ENCODE peak calls at places on chromosomes 4 and X, in six cellular contexts. N is K562, H is H1, Q is HepG2, W is GM12878, Y is HL-60. A is an unnamed sample.

GRCh38 chrX:68998716-68999115 is 166.5 kb downstream of the PJA1 start:
- DNase-seq in N (no peak), H (peak), Q (no peak), W (no peak), Y (no peak), A (no peak)

GRCh38 chrX:53263597-53264094 is 17.7 kb downstream of the IQSEC2 start:
- DNase-seq in N (peak), H (no peak), Q (no peak), W (no peak), Y (peak), A (no peak)

GRCh38 chr4:4501678-4502077 is 40.2 kb downstream of the STX18 start:
- DNase-seq in N (no peak), H (no peak), Q (no peak), W (no peak), Y (no peak), A (peak)

GRCh38 chrX:51893931-51894696 is 691 bp downstream of the MAGED1 start:
- DNase-seq in N (no peak), H (peak), Q (no peak), W (no peak), Y (no peak), A (peak)

GRCh38 chrX:48802089-48802812 is 384 bp downstream of the HDAC6 start:
- DNase-seq in N (peak), H (peak), Q (peak), W (peak), Y (peak), A (peak)

GRCh38 chr4:146654976-146655761 is 16.5 kb downstream of the POU4F2 start:
- DNase-seq in N (no peak), H (peak), Q (no peak), W (no peak), Y (no peak), A (peak)

GRCh38 chrX:6965729-6966128 is 181.8 kb upstream of the STS start:
- DNase-seq in N (no peak), H (no peak), Q (no peak), W (no peak), Y (no peak), A (no peak)

GRCh38 chr4:82201303-82201702 is 172.5 kb downstream of the HNRNPD start:
- DNase-seq in N (no peak), H (no peak), Q (no peak), W (no peak), Y (no peak), A (no peak)

GRCh38 chr4:48268956-48269860 is at the start of gene TEC:
- DNase-seq in N (peak), H (peak), Q (no peak), W (no peak), Y (peak), A (peak)

GRCh38 chr4:177442623-177443155 is 452 bp upstream of the AGA start:
- DNase-seq in N (no peak), H (no peak), Q (peak), W (peak), Y (peak), A (peak)

GRCh38 chr4:69830529-69831269 is 29.2 kb downstream of the SULT1E1 start:
- DNase-seq in N (no peak), H (no peak), Q (peak), W (no peak), Y (peak), A (no peak)
- TF ChIP-seq GABPA in N (no peak), H (no peak), Q (no peak), W (no peak), Y (no peak), A (no peak)

GRCh38 chr4:141131738-141132688 is 1.3 kb downstream of the RNF150 start:
- DNase-seq in N (no peak), H (peak), Q (no peak), W (no peak), Y (no peak), A (no peak)
- TF ChIP-seq POLR2AphosphoS5 in N (no peak), H (no peak), Q (no peak), W (no peak), Y (no peak), A (no peak)

DNA sequence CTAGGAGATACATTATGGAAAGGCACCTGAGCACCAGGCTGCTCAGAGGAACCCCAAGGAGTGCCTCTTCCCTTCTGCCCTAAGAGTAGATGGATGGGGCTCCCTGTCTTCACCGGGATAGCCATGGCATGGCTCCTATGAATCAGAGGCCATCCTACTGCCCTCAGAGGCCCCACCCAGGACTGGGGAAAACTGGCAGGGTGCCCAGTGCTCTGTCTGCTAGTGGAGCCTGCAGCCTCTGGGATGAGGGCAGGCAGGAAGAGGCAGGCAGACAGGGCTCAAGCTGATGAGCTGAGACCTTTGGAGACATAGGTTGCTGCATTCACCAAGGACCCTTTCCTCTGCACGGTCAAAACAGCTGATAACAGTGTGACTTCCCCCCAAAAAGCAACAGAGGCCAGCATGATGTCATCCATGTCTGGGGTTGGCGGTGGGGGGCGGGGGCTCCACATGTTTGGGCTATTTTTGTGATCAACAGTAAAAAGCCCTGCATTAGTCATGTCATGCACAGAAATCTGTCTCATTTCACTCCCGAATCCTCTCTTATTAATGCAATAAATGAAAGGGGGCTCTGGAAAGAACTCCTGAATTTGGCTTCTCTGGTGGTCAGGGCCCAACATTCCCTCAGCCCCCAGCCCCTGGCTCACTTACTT is 207.6 kb upstream of the MAMLD1 start:
- DNase-seq in N (no peak), H (no peak), Q (no peak), W (no peak), Y (no peak), A (peak)
- TF ChIP-seq GABPA in N (no peak), H (no peak), Q (no peak), W (no peak), Y (no peak), A (no peak)

DNA sequence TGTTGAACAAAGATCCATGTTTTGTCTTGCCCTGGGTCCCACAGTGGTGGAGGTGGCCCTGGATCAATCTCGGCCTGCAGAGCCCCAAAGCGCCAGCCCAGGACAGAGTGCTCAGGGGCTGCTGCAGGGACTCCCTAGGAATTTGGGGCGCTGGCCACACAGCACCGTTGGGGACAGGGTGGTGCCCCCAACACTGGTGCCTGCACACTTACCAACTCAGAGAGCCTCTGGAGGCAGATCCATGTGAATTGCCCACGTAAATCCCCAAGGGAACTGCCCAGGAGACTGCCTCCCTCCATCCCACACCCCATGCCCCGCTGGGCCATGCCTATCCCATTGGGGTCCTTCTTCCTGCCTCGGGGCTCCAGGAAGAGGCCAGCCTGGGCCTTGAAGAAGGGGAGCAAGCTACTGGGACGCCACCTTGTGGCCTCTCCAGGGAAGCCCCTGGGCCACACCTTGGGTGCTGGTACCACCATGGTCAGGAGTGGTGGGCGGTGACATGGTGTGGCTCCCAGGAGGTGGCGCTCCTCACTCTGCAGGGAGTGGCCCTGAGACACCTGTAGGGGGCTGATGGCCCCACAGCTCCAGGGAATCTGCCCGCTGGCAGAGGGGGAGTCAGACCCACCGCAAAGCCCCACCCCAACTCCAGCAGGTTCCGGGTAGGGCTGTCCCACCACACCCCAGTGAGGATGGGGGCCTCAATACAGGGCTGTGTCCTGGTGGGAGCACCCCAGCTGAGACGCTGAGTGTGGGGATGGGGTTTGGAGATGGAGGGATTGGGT is 22.8 kb downstream of the CFAP99 start:
- DNase-seq in N (peak), H (peak), Q (peak), W (peak), Y (peak), A (peak)
- TF ChIP-seq POLR2AphosphoS5 in N (no peak), H (no peak), Q (no peak), W (no peak), Y (no peak), A (no peak)

DNA sequence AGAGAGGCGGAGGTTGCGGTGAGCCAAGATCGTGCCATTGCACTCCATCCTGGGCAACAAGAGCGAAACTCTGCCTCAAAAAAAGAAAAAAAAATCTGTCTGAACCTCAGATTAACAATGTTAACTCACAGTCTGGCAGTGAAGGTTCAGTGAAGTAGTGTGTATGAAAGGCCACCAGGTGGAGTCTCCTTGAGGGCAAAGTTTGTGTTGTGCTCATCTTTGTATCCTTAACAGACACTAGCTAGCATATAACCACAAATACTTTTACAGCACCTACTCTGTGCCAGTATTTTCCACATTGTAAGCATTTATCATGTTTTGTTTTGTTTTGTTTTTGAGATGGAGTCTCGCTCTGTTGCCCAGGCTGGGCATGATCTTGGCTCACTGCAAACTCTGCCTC is 46.0 kb upstream of the MGST2 start:
- DNase-seq in N (no peak), H (no peak), Q (peak), W (no peak), Y (peak), A (no peak)
- TF ChIP-seq GABPA in N (no peak), H (no peak), Q (no peak), W (no peak), Y (no peak), A (no peak)

GRCh38 chr4:46124773-46125172 is 919 bp upstream of the GABRG1 start:
- DNase-seq in N (no peak), H (peak), Q (no peak), W (no peak), Y (no peak), A (peak)
- TF ChIP-seq POLR2AphosphoS5 in N (no peak), H (no peak), Q (no peak), W (no peak), Y (no peak), A (no peak)

DNA sequence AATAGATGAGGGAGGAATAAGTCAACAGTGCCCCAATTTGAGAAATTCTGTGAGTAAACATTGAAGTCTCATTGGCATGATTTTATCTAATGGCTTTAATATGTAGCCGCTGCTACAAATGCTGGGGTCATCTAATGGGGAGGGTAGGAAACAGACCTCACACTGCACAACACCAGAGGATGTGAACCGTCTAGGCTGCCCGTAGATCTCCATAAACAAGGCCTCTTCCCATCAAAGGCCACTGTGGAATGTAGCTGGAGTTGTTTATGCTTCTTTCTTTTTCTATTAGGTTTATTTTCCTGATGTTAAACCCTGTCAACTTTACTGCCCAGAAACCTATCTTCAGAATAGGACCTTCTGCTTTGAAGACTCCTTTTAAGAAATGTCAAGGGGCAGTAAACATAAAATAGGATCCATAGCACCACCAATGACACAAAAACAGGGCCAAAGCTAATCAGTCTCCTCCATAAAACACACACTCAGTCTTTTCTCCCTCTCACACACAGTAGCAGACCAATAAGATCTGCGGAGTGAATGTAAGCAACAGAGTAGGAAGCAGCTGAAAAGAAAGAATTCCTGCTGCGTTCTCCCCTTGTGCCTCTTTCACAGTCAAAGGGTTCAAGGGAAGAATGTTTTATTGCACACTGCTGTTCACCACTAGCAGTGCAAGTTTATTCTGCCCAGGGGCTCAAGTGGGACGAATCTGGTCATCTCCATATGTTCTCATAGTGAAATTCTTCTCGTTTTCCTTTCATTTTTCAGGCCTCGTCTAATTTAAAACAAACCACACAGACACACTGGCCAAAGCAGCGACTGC is 72.2 kb downstream of the MAML3 start:
- DNase-seq in N (no peak), H (no peak), Q (no peak), W (no peak), Y (no peak), A (no peak)
- TF ChIP-seq GABPA in N (no peak), H (no peak), Q (no peak), W (no peak), Y (no peak), A (no peak)

DNA sequence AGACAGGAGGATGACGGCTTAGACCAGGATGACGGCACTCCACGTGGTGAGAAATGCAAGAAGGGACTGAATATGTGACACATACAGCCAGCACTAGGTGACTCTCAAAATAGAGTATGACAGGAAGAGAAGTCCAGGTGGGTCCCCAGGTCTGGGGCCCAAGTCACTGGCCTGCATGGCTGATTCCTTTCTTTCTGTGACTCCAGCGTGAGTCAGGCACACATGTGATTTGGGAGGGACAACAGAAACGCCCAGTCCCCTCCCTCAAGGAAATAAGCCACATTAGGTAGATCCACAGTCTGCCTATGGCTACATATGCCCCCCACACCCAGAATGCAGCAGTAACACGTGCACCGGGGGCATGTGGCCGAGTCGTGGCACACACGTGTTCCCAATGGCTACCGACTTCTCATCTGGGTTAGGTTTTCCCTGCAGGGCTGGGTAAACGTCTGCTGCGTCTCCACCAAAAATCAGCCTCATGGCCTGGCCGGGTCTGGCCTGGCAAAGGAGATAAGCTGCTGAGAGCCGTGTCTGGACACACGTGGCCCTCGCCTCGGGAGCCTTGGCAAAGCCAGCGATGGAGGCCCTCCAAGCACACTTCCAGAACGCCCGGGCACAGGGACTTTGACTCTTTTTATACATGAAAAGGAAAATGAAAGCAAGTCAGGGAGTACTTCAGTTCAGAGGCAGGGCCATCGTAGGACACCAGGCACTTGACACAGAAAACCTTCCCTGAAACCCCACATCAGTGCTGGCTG is 19.3 kb downstream of the SEL1L3 start:
- DNase-seq in N (no peak), H (no peak), Q (no peak), W (no peak), Y (no peak), A (no peak)
- TF ChIP-seq POLR2AphosphoS5 in N (no peak), H (no peak), Q (no peak), W (no peak), Y (no peak), A (no peak)